ENCODE peak calls at places on chromosomes 4 and X, in seven cellular contexts. One of them, this sample, is unnamed.
A peak's percentile ranks its signal among the peaks of the same experiment; 100 is the strongest.

GRCh38 chrX:96575011-96575410 is 109.6 kb upstream of the DIAPH2 start:
- DNase-seq in NCI-H1105: no peak
- DNase-seq in fibroblast of pulmonary artery: no peak
- DNase-seq in NCI-H2029: no peak
- DNase-seq in MM.1S: no peak
- DNase-seq in AG08396: no peak
- DNase-seq in T-helper 9 cell: no peak
- DNase-seq in this sample: no peak

GRCh38 chr4:55008166-55009056 is 117.0 kb downstream of the KDR start:
- DNase-seq in NCI-H1105: no peak
- DNase-seq in fibroblast of pulmonary artery: peak; percentile 17
- DNase-seq in NCI-H2029: no peak
- DNase-seq in MM.1S: no peak
- DNase-seq in AG08396: no peak
- DNase-seq in T-helper 9 cell: no peak
- DNase-seq in this sample: no peak

GRCh38 chr4:40550900-40551546 is 78.6 kb downstream of the RBM47 start:
- DNase-seq in NCI-H1105: no peak
- DNase-seq in fibroblast of pulmonary artery: peak; percentile 62
- DNase-seq in NCI-H2029: peak; percentile 59
- DNase-seq in MM.1S: peak; percentile 89
- DNase-seq in AG08396: no peak
- DNase-seq in T-helper 9 cell: no peak
- DNase-seq in this sample: peak; percentile 85

GRCh38 chrX:139881572-139881971 is 51.3 kb downstream of the ATP11C start:
- DNase-seq in NCI-H1105: no peak
- DNase-seq in fibroblast of pulmonary artery: peak; percentile 87
- DNase-seq in NCI-H2029: no peak
- DNase-seq in MM.1S: no peak
- DNase-seq in AG08396: no peak
- DNase-seq in T-helper 9 cell: no peak
- DNase-seq in this sample: no peak

GRCh38 chr4:79050521-79050880 is 111.3 kb upstream of the PAQR3 start:
- DNase-seq in NCI-H1105: peak; percentile 35
- DNase-seq in fibroblast of pulmonary artery: no peak
- DNase-seq in NCI-H2029: peak; percentile 24
- DNase-seq in MM.1S: no peak
- DNase-seq in AG08396: no peak
- DNase-seq in T-helper 9 cell: no peak
- DNase-seq in this sample: no peak

GRCh38 chr4:54439831-54440243 is 210.7 kb downstream of the PDGFRA start:
- DNase-seq in NCI-H1105: no peak
- DNase-seq in fibroblast of pulmonary artery: peak; percentile 76
- DNase-seq in NCI-H2029: peak; percentile 75
- DNase-seq in MM.1S: no peak
- DNase-seq in AG08396: peak; percentile 31
- DNase-seq in T-helper 9 cell: no peak
- DNase-seq in this sample: peak; percentile 5

GRCh38 chr4:87122252-87122651 is 98.2 kb downstream of the KLHL8 start:
- DNase-seq in NCI-H1105: no peak
- DNase-seq in fibroblast of pulmonary artery: peak; percentile 27
- DNase-seq in NCI-H2029: peak; percentile 31
- DNase-seq in MM.1S: no peak
- DNase-seq in AG08396: no peak
- DNase-seq in T-helper 9 cell: no peak
- DNase-seq in this sample: no peak

GRCh38 chrX:75229774-75230173 is 44.1 kb upstream of the UPRT start:
- DNase-seq in NCI-H1105: no peak
- DNase-seq in fibroblast of pulmonary artery: no peak
- DNase-seq in NCI-H2029: no peak
- DNase-seq in MM.1S: peak; percentile 86
- DNase-seq in AG08396: no peak
- DNase-seq in T-helper 9 cell: no peak
- DNase-seq in this sample: no peak

GRCh38 chrX:68686684-68687045 is 39.2 kb downstream of the STARD8 start:
- DNase-seq in NCI-H1105: no peak
- DNase-seq in fibroblast of pulmonary artery: peak; percentile 55
- DNase-seq in NCI-H2029: no peak
- DNase-seq in MM.1S: no peak
- DNase-seq in AG08396: no peak
- DNase-seq in T-helper 9 cell: no peak
- DNase-seq in this sample: no peak

GRCh38 chr4:66964467-66964866 is 580.8 kb downstream of the CENPC start:
- DNase-seq in NCI-H1105: no peak
- DNase-seq in fibroblast of pulmonary artery: no peak
- DNase-seq in NCI-H2029: no peak
- DNase-seq in MM.1S: no peak
- DNase-seq in AG08396: no peak
- DNase-seq in T-helper 9 cell: no peak
- DNase-seq in this sample: no peak

GRCh38 chrX:23515028-23515427 is 152.3 kb upstream of the PRDX4 start:
- DNase-seq in NCI-H1105: peak; percentile 72
- DNase-seq in fibroblast of pulmonary artery: no peak
- DNase-seq in NCI-H2029: peak; percentile 18
- DNase-seq in MM.1S: peak; percentile 21
- DNase-seq in AG08396: no peak
- DNase-seq in T-helper 9 cell: no peak
- DNase-seq in this sample: no peak

GRCh38 chrX:72609313-72609712 is 36.7 kb upstream of the HDAC8 start:
- DNase-seq in NCI-H1105: no peak
- DNase-seq in fibroblast of pulmonary artery: peak; percentile 50
- DNase-seq in NCI-H2029: no peak
- DNase-seq in MM.1S: no peak
- DNase-seq in AG08396: no peak
- DNase-seq in T-helper 9 cell: no peak
- DNase-seq in this sample: no peak

GRCh38 chr4:6114181-6114580 is 86.2 kb downstream of the JAKMIP1 start:
- DNase-seq in NCI-H1105: no peak
- DNase-seq in fibroblast of pulmonary artery: no peak
- DNase-seq in NCI-H2029: no peak
- DNase-seq in MM.1S: no peak
- DNase-seq in AG08396: no peak
- DNase-seq in T-helper 9 cell: no peak
- DNase-seq in this sample: no peak

GRCh38 chr4:80219301-80220025 is 22.2 kb downstream of the PRDM8 start:
- DNase-seq in NCI-H1105: no peak
- DNase-seq in fibroblast of pulmonary artery: peak; percentile 42
- DNase-seq in NCI-H2029: no peak
- DNase-seq in MM.1S: no peak
- DNase-seq in AG08396: no peak
- DNase-seq in T-helper 9 cell: no peak
- DNase-seq in this sample: no peak

GRCh38 chr4:174152717-174153466 is 130.6 kb downstream of the FBXO8 start:
- DNase-seq in NCI-H1105: no peak
- DNase-seq in fibroblast of pulmonary artery: peak; percentile 37
- DNase-seq in NCI-H2029: no peak
- DNase-seq in MM.1S: no peak
- DNase-seq in AG08396: no peak
- DNase-seq in T-helper 9 cell: no peak
- DNase-seq in this sample: no peak

GRCh38 chr4:22903913-22904312 is 211.2 kb downstream of the GBA3 start:
- DNase-seq in NCI-H1105: no peak
- DNase-seq in fibroblast of pulmonary artery: no peak
- DNase-seq in NCI-H2029: no peak
- DNase-seq in MM.1S: no peak
- DNase-seq in AG08396: no peak
- DNase-seq in T-helper 9 cell: no peak
- DNase-seq in this sample: no peak

GRCh38 chrX:41384041-41384705 is 50.2 kb downstream of the DDX3X start:
- DNase-seq in NCI-H1105: no peak
- DNase-seq in fibroblast of pulmonary artery: peak; percentile 87
- DNase-seq in NCI-H2029: peak; percentile 51
- DNase-seq in MM.1S: no peak
- DNase-seq in AG08396: peak; percentile 51
- DNase-seq in T-helper 9 cell: peak; percentile 37
- DNase-seq in this sample: peak; percentile 8

GRCh38 chr4:112119358-112119783 is 25.9 kb upstream of the FAM241A start:
- DNase-seq in NCI-H1105: no peak
- DNase-seq in fibroblast of pulmonary artery: no peak
- DNase-seq in NCI-H2029: no peak
- DNase-seq in MM.1S: peak; percentile 47
- DNase-seq in AG08396: no peak
- DNase-seq in T-helper 9 cell: no peak
- DNase-seq in this sample: no peak

GRCh38 chr4:1356181-1356998 is 9.4 kb downstream of the UVSSA start:
- DNase-seq in NCI-H1105: no peak
- DNase-seq in fibroblast of pulmonary artery: peak; percentile 66
- DNase-seq in NCI-H2029: peak; percentile 24
- DNase-seq in MM.1S: no peak
- DNase-seq in AG08396: peak; percentile 84
- DNase-seq in T-helper 9 cell: peak; percentile 42
- DNase-seq in this sample: peak; percentile 41

GRCh38 chr4:17866790-17867189 is 56.0 kb downstream of the NCAPG start:
- DNase-seq in NCI-H1105: no peak
- DNase-seq in fibroblast of pulmonary artery: no peak
- DNase-seq in NCI-H2029: no peak
- DNase-seq in MM.1S: no peak
- DNase-seq in AG08396: no peak
- DNase-seq in T-helper 9 cell: no peak
- DNase-seq in this sample: no peak

GRCh38 chrX:110322603-110323002 is 4.7 kb upstream of the AMMECR1 start:
- DNase-seq in NCI-H1105: peak; percentile 55
- DNase-seq in fibroblast of pulmonary artery: no peak
- DNase-seq in NCI-H2029: no peak
- DNase-seq in MM.1S: no peak
- DNase-seq in AG08396: peak; percentile 5
- DNase-seq in T-helper 9 cell: no peak
- DNase-seq in this sample: no peak

GRCh38 chr4:118770741-118771187 is 65.2 kb downstream of the SEC24D start:
- DNase-seq in NCI-H1105: no peak
- DNase-seq in fibroblast of pulmonary artery: no peak
- DNase-seq in NCI-H2029: no peak
- DNase-seq in MM.1S: no peak
- DNase-seq in AG08396: no peak
- DNase-seq in T-helper 9 cell: no peak
- DNase-seq in this sample: no peak

GRCh38 chrX:11543249-11543648 is 122.5 kb downstream of the ARHGAP6 start:
- DNase-seq in NCI-H1105: no peak
- DNase-seq in fibroblast of pulmonary artery: no peak
- DNase-seq in NCI-H2029: no peak
- DNase-seq in MM.1S: no peak
- DNase-seq in AG08396: no peak
- DNase-seq in T-helper 9 cell: no peak
- DNase-seq in this sample: peak; percentile 16

GRCh38 chrX:10769696-10770619 is 149.6 kb upstream of the MID1 start:
- DNase-seq in NCI-H1105: peak; percentile 45
- DNase-seq in fibroblast of pulmonary artery: peak; percentile 15
- DNase-seq in NCI-H2029: peak; percentile 37
- DNase-seq in MM.1S: no peak
- DNase-seq in AG08396: peak; percentile 15
- DNase-seq in T-helper 9 cell: no peak
- DNase-seq in this sample: no peak

GRCh38 chr4:12924253-12924652 is 559.9 kb downstream of the RAB28 start:
- DNase-seq in NCI-H1105: no peak
- DNase-seq in fibroblast of pulmonary artery: no peak
- DNase-seq in NCI-H2029: no peak
- DNase-seq in MM.1S: no peak
- DNase-seq in AG08396: no peak
- DNase-seq in T-helper 9 cell: no peak
- DNase-seq in this sample: no peak

This sample was measured in OCI-LY7.